ENCODE peak calls at places on chromosomes 3 and 15, in four cellular contexts. K, X, W and M are unnamed samples.

GRCh38 chr3:4464579-4464978 is 2.5 kb downstream of the SUMF1 start:
- DNase-seq in K (no peak), X (no peak), W (no peak), M (no peak)

GRCh38 chr3:3071136-3071535 is 39.0 kb downstream of the IL5RA start:
- DNase-seq in X (no peak), K (no peak), W (no peak), M (no peak)

GRCh38 chr15:33211409-33211808 is 16.9 kb upstream of the FMN1 start:
- DNase-seq in K (peak), W (no peak), X (no peak), M (no peak)

GRCh38 chr3:99928758-99929408 is 111.2 kb downstream of the CMSS1 start:
- DNase-seq in W (no peak), K (no peak), X (no peak), M (no peak)

GRCh38 chr3:27570421-27571106 is 86.4 kb upstream of the SLC4A7 start:
- DNase-seq in X (no peak), K (no peak), W (no peak), M (no peak)

GRCh38 chr3:71584216-71585061 is 911 bp upstream of the FOXP1 start:
- DNase-seq in K (peak), X (peak), W (peak), M (peak)

GRCh38 chr15:26126070-26126469 is 262.9 kb upstream of the ATP10A start:
- DNase-seq in X (no peak), K (no peak), W (no peak), M (no peak)

GRCh38 chr3:15899438-15899837 is 101.7 kb upstream of the ANKRD28 start:
- DNase-seq in X (no peak), W (no peak), K (peak), M (no peak)

GRCh38 chr3:106349191-106349881 is 480.5 kb upstream of the CBLB start:
- DNase-seq in W (no peak), X (no peak), K (no peak), M (no peak)

GRCh38 chr3:161420746-161421145 is 49.4 kb upstream of the SPTSSB start:
- DNase-seq in K (no peak), X (no peak), W (peak), M (peak)

GRCh38 chr15:100249096-100249815 is 92.5 kb downstream of the ADAMTS17 start:
- DNase-seq in W (no peak), X (no peak), K (no peak), M (no peak)

GRCh38 chr3:182789371-182789770 is 3.9 kb upstream of the ATP11B start:
- DNase-seq in W (no peak), K (peak), X (no peak), M (no peak)

GRCh38 chr3:63872135-63872924 is 8.7 kb downstream of the ATXN7 start:
- DNase-seq in W (peak), X (no peak), K (peak), M (no peak)

GRCh38 chr3:113531826-113532697 is at the start of gene SIDT1:
- DNase-seq in X (peak), K (peak), W (peak), M (no peak)

GRCh38 chr15:77186518-77187095 is 115.7 kb upstream of the TSPAN3 start:
- DNase-seq in K (peak), W (peak), X (no peak), M (no peak)

GRCh38 chr3:19866751-19867347 is 67.2 kb downstream of the EFHB start:
- DNase-seq in W (peak), X (no peak), K (peak), M (peak)

GRCh38 chr3:69541823-69542264 is 156.0 kb upstream of the FRMD4B start:
- DNase-seq in K (no peak), X (no peak), W (no peak), M (no peak)

GRCh38 chr3:113533534-113533892 is 1.2 kb downstream of the SIDT1 start:
- DNase-seq in W (no peak), K (no peak), X (no peak), M (no peak)

GRCh38 chr3:127531821-127532220 is 58.7 kb downstream of the TPRA1 start:
- DNase-seq in X (no peak), K (no peak), W (no peak), M (no peak)

GRCh38 chr15:67024322-67024997 is 40.9 kb upstream of the SMAD3 start:
- DNase-seq in X (no peak), K (peak), W (peak), M (peak)

GRCh38 chr3:36428444-36428843 is 48.1 kb downstream of the STAC start:
- DNase-seq in W (no peak), K (no peak), X (no peak), M (no peak)

GRCh38 chr15:57462391-57462790 is 86.1 kb downstream of the CGNL1 start:
- DNase-seq in K (peak), X (no peak), W (no peak), M (no peak)